ENCODE peak calls at places on chromosomes 7 and 10, in nine cellular contexts. X is AG09309, O is astrocyte of the spinal cord, Q is HepG2, H is brain microvascular endothelial cell, N is GM12865, K is AG04449, Z is vagina, W is GM06990. A is an unnamed sample.

GRCh38 chr10:24952701-24953349 is 419 bp upstream of the PRTFDC1 start:
- DNase-seq in Q (no peak), W (peak), X (no peak), K (no peak), O (no peak), H (peak), N (peak), Z (no peak), A (no peak)

GRCh38 chr7:143305423-143306070 is 10.4 kb upstream of the CLCN1 start:
- DNase-seq in Q (peak), K (no peak), H (peak), X (no peak), N (peak), Z (no peak), O (peak), W (no peak), A (peak)

GRCh38 chr7:155885162-155886160 is 73.2 kb upstream of the SHH start:
- DNase-seq in Q (no peak), Z (no peak), H (peak), K (no peak), N (no peak), W (no peak), X (no peak), O (peak), A (no peak)

GRCh38 chr7:5677538-5678294 is 103.7 kb downstream of the RNF216 start:
- DNase-seq in K (no peak), Z (no peak), N (peak), W (no peak), Q (peak), O (peak), X (no peak), H (peak), A (no peak)

GRCh38 chr7:44217852-44218402 is 17.1 kb downstream of the YKT6 start:
- DNase-seq in X (no peak), K (no peak), O (no peak), W (no peak), Z (no peak), H (no peak), Q (no peak), N (no peak), A (no peak)

GRCh38 chr10:2813277-2813676 is 254.1 kb upstream of the PFKP start:
- DNase-seq in H (no peak), X (no peak), O (no peak), W (no peak), Q (no peak), N (no peak), K (no peak), Z (no peak), A (no peak)

GRCh38 chr10:93820434-93820833 is 62.7 kb downstream of the LGI1 start:
- DNase-seq in W (no peak), Z (no peak), H (no peak), X (no peak), N (no peak), O (no peak), K (no peak), Q (no peak), A (no peak)

GRCh38 chr7:18693826-18694225 is 198.3 kb downstream of the HDAC9 start:
- DNase-seq in Z (no peak), X (no peak), W (no peak), H (no peak), O (no peak), N (no peak), K (no peak), Q (no peak), A (no peak)

GRCh38 chr10:49177391-49178355 is 10.5 kb downstream of the TMEM273 start:
- DNase-seq in Z (peak), H (peak), K (peak), O (peak), X (peak), W (peak), Q (peak), N (peak), A (no peak)

GRCh38 chr7:74164985-74165456 is 9.1 kb upstream of the EIF4H start:
- DNase-seq in Q (no peak), H (no peak), O (no peak), Z (no peak), W (no peak), N (no peak), X (no peak), K (no peak), A (no peak)

GRCh38 chr7:134943785-134944400 is 42.4 kb upstream of the AGBL3 start:
- DNase-seq in Q (peak), X (no peak), K (no peak), W (no peak), Z (no peak), H (no peak), N (peak), O (peak), A (peak)

GRCh38 chr10:95286707-95287106 is 4.1 kb downstream of the PDLIM1 start:
- DNase-seq in O (no peak), X (no peak), H (no peak), Q (no peak), W (no peak), K (no peak), Z (no peak), N (no peak), A (no peak)

GRCh38 chr7:141558544-141559183 is 7.5 kb downstream of the AGK start:
- DNase-seq in X (no peak), H (peak), W (peak), Z (no peak), O (peak), Q (no peak), N (peak), K (peak), A (no peak)

GRCh38 chr10:126387041-126387908 is 1.0 kb downstream of the ADAM12 start:
- DNase-seq in H (peak), N (no peak), W (peak), K (no peak), O (peak), Q (no peak), Z (no peak), X (peak), A (no peak)

GRCh38 chr7:27209933-27210440 is 10.1 kb upstream of the HOXA13 start:
- DNase-seq in O (no peak), K (no peak), X (no peak), Z (peak), W (no peak), N (no peak), H (no peak), Q (no peak), A (no peak)

GRCh38 chr10:93445097-93445960 is 36.8 kb downstream of the MYOF start:
- DNase-seq in W (no peak), K (peak), Q (peak), H (peak), Z (no peak), N (peak), O (peak), X (peak), A (peak)

GRCh38 chr7:103341466-103341865 is 3.1 kb downstream of the DNAJC2 start:
- DNase-seq in K (no peak), O (no peak), Z (no peak), W (no peak), X (no peak), Q (no peak), H (no peak), N (no peak), A (no peak)

GRCh38 chr10:5563991-5564536 is 39.3 kb downstream of the CALML3 start:
- DNase-seq in Q (no peak), H (peak), N (no peak), K (peak), O (peak), W (no peak), Z (no peak), X (no peak), A (no peak)

GRCh38 chr7:132825932-132826480 is 249.7 kb upstream of the PLXNA4 start:
- DNase-seq in N (no peak), W (no peak), O (no peak), Z (no peak), H (no peak), K (no peak), Q (no peak), X (no peak), A (no peak)

GRCh38 chr10:21527634-21528451 is 2.4 kb upstream of the SKIDA1 start:
- DNase-seq in Q (no peak), O (peak), H (no peak), Z (no peak), N (no peak), K (no peak), X (no peak), W (no peak), A (no peak)

GRCh38 chr7:55325371-55325792 is 39.8 kb upstream of the LANCL2 start:
- DNase-seq in H (peak), O (peak), N (no peak), K (peak), Q (no peak), Z (no peak), W (no peak), X (peak), A (peak)

GRCh38 chr7:68783671-68784070 is 814.6 kb upstream of the AUTS2 start:
- DNase-seq in O (no peak), N (no peak), H (no peak), Z (no peak), Q (no peak), W (no peak), K (no peak), X (no peak), A (no peak)

GRCh38 chr7:119868387-119868786 is 404.6 kb upstream of the KCND2 start:
- DNase-seq in H (no peak), Q (no peak), X (no peak), N (no peak), K (no peak), W (no peak), O (no peak), Z (no peak), A (no peak)

GRCh38 chr10:44394696-44395383 is 9.9 kb upstream of the CXCL12 start:
- DNase-seq in Q (no peak), W (no peak), X (no peak), K (no peak), N (no peak), H (no peak), O (no peak), Z (peak), A (no peak)

GRCh38 chr7:5557920-5558401 is 134.3 kb upstream of the TNRC18 start:
- DNase-seq in W (peak), Z (no peak), N (peak), K (no peak), X (no peak), H (no peak), O (no peak), Q (peak), A (no peak)

GRCh38 chr7:101201695-101202602 is 1.1 kb upstream of the MOGAT3 start:
- DNase-seq in H (no peak), X (no peak), N (no peak), O (no peak), Z (no peak), Q (peak), K (no peak), W (no peak), A (no peak)

GRCh38 chr7:93707249-93707648 is 132.7 kb upstream of the CALCR start:
- DNase-seq in O (no peak), H (no peak), W (no peak), N (no peak), Q (no peak), K (no peak), X (no peak), Z (no peak), A (no peak)

GRCh38 chr10:93085272-93085859 is 11.7 kb downstream of the CYP26A1 start:
- DNase-seq in Q (no peak), Z (no peak), K (no peak), N (peak), W (no peak), X (no peak), O (no peak), H (no peak), A (no peak)

GRCh38 chr10:47090903-47091302 is 179.7 kb downstream of the PTPN20 start:
- DNase-seq in O (peak), Z (peak), K (no peak), H (no peak), W (no peak), Q (no peak), X (no peak), N (no peak), A (no peak)

GRCh38 chr7:152313879-152314604 is 121.8 kb downstream of the KMT2C start:
- DNase-seq in X (peak), W (no peak), N (peak), O (peak), H (peak), Q (no peak), Z (no peak), K (peak), A (peak)

GRCh38 chr7:81367335-81367801 is 402.5 kb downstream of the HGF start:
- DNase-seq in K (peak), N (no peak), Q (no peak), O (peak), W (no peak), X (peak), Z (no peak), H (no peak), A (no peak)

GRCh38 chr7:141430426-141431142 is 120.6 kb upstream of the AGK start:
- DNase-seq in K (no peak), X (no peak), O (no peak), Q (no peak), H (no peak), Z (no peak), W (no peak), N (no peak), A (no peak)

GRCh38 chr10:12513775-12514663 is 164.7 kb downstream of the CAMK1D start:
- DNase-seq in W (no peak), Z (peak), K (no peak), O (no peak), H (no peak), Q (no peak), N (no peak), X (no peak), A (no peak)

GRCh38 chr10:101223274-101224059 is 5.8 kb downstream of the LBX1 start:
- DNase-seq in X (no peak), N (no peak), H (no peak), Z (no peak), W (no peak), O (no peak), K (no peak), Q (no peak), A (no peak)
- H3K4me3 ChIP-seq in X (no peak), N (no peak), H (no peak), Z (peak), W (peak), O (no peak), K (no peak), Q (no peak), A (no peak)

GRCh38 chr10:88991161-88991899 is 732 bp downstream of the FAS start:
- DNase-seq in N (peak), Z (no peak), O (peak), W (peak), K (no peak), Q (peak), X (no peak), H (peak), A (no peak)
- TF ChIP-seq CTCF in N (no peak), Z (no peak), O (peak), W (peak), K (no peak), Q (no peak), X (no peak), H (no peak), A (no peak)

DNA sequence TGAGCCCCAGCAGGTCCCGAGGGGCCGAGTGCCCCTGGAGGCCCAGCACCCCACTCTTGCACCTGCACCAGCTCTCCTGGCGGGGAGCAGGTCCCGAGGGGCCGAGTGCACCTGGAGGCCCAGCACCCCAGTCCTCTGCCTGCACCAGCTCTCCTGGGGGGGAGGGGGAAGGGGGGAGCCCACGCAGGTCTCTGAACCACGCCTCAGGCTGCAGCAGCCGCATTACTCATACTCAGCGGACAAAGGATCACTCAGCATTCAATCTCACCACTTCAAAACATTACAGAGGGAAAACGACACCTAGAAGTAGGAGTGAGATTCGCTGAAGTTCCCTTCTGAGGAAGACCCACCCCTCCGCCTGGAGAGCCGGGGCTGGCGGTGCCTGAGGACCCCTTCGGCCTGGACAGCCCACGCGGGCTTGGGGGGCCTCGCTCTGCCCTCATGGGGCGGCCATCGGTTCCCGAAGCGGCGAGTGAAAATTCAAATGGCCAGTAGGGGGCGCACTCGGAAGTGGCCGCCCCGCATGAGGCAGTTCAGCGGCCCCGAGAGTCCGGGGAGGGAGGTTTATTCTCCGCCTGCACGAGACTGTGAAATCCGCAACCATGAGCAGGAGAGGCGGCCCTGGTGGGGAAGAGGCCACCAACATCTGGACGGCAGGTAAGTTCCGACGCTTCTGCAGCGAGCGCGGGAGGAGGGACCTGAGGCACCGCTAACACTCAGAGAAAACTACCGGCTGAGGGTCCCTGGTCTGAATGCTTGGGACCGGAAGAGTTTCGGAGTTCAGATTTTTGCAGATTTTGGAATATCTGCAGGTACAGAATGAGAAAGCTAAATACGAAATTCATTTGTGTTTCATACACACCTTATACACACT is 1.1 kb upstream of the GPER1 start:
- DNase-seq in X (no peak), W (peak), N (peak), Z (no peak), O (peak), K (no peak), Q (peak), H (peak), A (no peak)
- H3K4me3 ChIP-seq in X (peak), W (peak), N (peak), Z (peak), O (peak), K (peak), Q (peak), H (peak), A (peak)

DNA sequence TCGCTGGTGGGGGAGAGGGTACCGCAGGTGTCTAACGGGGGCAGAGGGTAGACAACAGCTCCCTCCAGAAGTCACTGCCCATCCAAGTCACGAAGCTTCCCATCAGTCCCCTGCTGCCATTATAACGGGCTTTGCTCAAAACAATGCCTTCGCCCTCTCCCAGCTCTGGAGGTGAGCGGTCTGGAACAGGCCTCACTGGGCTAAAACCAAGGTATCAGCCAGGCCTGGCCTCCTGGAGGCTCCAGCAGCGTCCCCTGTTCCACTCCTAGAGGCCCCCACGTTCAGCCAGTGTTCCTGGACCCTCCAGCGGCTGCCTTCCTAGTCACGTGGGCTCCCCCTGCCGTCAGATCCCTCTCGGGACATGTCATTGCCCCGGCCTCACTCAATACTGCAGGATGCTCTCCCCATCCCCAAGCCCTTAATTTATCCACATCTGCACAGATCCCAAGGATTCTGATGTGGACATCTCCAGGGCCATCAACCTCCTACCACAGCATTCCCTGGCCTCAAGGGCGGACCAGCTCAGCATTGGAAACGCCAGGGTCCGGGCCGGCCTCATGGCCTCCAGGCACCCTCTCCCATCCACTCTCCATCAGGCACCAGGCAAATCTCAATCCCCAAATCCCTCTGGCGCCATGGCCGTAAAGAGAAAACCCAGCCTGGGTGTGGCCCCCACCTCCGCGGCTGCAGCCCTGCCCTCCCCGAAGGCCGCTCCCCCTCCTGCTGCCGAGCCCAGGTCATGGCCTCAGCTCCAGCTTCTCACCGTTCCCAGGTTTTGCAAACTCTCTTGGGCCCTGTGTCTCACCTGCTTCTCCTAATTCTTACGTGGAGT is 104.1 kb upstream of the FAM20C start:
- DNase-seq in X (no peak), O (no peak), H (no peak), Q (no peak), K (no peak), N (no peak), W (no peak), Z (no peak), A (no peak)
- TF ChIP-seq CTCF in X (no peak), O (peak), H (peak), Q (peak), K (no peak), N (no peak), W (no peak), Z (no peak), A (no peak)

DNA sequence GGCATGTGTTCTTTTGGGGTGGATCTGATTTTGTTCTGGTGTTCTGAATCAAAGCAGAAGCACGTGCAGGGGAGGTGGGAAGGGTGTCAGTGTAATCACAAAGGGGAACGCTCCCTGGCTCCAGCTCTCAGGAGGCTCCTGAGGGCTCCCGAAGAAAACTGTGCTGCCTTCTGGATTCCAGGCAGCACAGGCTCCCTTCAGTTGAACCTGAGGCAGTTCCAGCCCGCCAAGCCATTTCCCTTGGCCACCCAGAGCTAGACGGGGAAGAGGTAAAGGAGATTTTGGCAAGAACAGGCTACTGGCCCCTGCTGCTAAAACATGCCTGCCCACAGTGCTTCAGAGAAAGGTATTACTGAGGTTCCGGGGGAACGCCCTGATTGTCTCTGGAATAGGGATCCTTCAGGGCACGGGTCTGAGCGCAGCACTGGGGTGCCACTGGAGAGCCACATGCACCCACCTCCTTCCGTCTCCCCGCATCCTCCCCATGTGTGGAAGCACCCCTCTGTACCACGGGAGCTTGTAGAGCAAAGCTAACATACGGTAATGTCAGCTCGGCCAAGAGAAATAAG is 247.3 kb downstream of the BAMBI start:
- DNase-seq in H (no peak), W (no peak), N (no peak), X (no peak), O (no peak), Z (no peak), K (no peak), Q (no peak), A (no peak)
- H3K4me3 ChIP-seq in H (no peak), W (no peak), N (no peak), X (no peak), O (no peak), Z (no peak), K (no peak), Q (no peak), A (no peak)

DNA sequence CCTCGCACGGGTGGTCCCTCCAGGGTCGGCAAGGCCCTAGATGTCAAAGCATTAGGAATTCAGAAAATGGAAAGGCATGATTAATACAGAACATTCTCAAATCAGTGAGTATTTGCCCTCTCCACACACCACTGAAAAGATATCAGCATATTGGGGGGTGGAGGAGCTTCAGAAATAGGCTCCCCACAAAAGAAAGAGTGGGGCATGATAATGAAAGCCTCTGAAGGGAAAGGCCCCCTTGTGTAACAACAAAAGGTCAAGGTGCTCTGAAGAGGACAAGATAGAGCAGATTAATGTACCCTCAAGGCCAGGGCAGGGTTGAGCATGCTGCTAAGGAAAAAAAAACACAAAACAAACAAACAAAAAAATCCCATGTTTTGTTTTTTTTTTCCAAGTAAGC is 27.2 kb upstream of the DGKI start:
- DNase-seq in N (no peak), Z (no peak), O (no peak), Q (no peak), W (no peak), X (no peak), K (no peak), H (no peak), A (no peak)
- TF ChIP-seq CTCF in N (no peak), Z (no peak), O (no peak), Q (no peak), W (no peak), X (no peak), K (no peak), H (no peak), A (no peak)

GRCh38 chr10:68696018-68696417 is 25.0 kb upstream of the CCAR1 start:
- DNase-seq in W (no peak), X (no peak), O (no peak), H (no peak), N (no peak), Q (no peak), Z (no peak), K (no peak), A (no peak)

GRCh38 chr10:68697106-68697505 is 23.9 kb upstream of the CCAR1 start:
- DNase-seq in Q (no peak), H (no peak), X (no peak), N (no peak), O (no peak), W (no peak), Z (no peak), K (no peak), A (no peak)

GRCh38 chr10:68705548-68705947 is 15.5 kb upstream of the CCAR1 start:
- DNase-seq in Q (no peak), N (no peak), X (no peak), O (no peak), K (no peak), H (no peak), Z (no peak), W (no peak), A (no peak)

GRCh38 chr10:68700193-68700592 is 20.8 kb upstream of the CCAR1 start:
- DNase-seq in Z (no peak), W (no peak), N (no peak), X (no peak), H (no peak), O (no peak), K (no peak), Q (no peak), A (no peak)
- H3K4me3 ChIP-seq in Z (no peak), W (no peak), N (no peak), X (no peak), H (no peak), O (no peak), K (no peak), Q (no peak), A (no peak)